ENCODE peak calls at places on chromosomes 5 and 9, in nine cellular contexts. One of them, this sample, is unnamed.

GRCh38 chr5:162096448-162096847 is 28.9 kb downstream of the GABRG2 start:
- DNase-seq in choroid plexus epithelial cell: no peak
- DNase-seq in thyroid gland: no peak
- DNase-seq in activated CD8-positive, alpha-beta T cell treated with anti-CD3 and anti-CD28 coated beads for 36 hours: no peak
- DNase-seq in lower leg skin: no peak
- DNase-seq in A673: no peak
- DNase-seq in cardiac fibroblast: no peak
- DNase-seq in coronary artery: no peak
- DNase-seq in fibroblast of mammary gland: no peak
- DNase-seq in this sample: no peak

GRCh38 chr5:146151970-146152369 is 30.5 kb downstream of the LARS1 start:
- DNase-seq in choroid plexus epithelial cell: no peak
- DNase-seq in thyroid gland: no peak
- DNase-seq in activated CD8-positive, alpha-beta T cell treated with anti-CD3 and anti-CD28 coated beads for 36 hours: no peak
- DNase-seq in lower leg skin: no peak
- DNase-seq in A673: no peak
- DNase-seq in cardiac fibroblast: peak
- DNase-seq in coronary artery: no peak
- DNase-seq in fibroblast of mammary gland: peak
- DNase-seq in this sample: no peak

GRCh38 chr5:108379722-108380530 is 2.0 kb downstream of the FBXL17 start:
- DNase-seq in choroid plexus epithelial cell: peak
- DNase-seq in thyroid gland: no peak
- DNase-seq in activated CD8-positive, alpha-beta T cell treated with anti-CD3 and anti-CD28 coated beads for 36 hours: peak
- DNase-seq in lower leg skin: no peak
- DNase-seq in A673: no peak
- DNase-seq in cardiac fibroblast: peak
- DNase-seq in coronary artery: no peak
- DNase-seq in fibroblast of mammary gland: peak
- DNase-seq in this sample: no peak

GRCh38 chr5:168086104-168086610 is 205.3 kb upstream of the WWC1 start:
- DNase-seq in choroid plexus epithelial cell: no peak
- DNase-seq in thyroid gland: no peak
- DNase-seq in activated CD8-positive, alpha-beta T cell treated with anti-CD3 and anti-CD28 coated beads for 36 hours: no peak
- DNase-seq in lower leg skin: no peak
- DNase-seq in A673: peak
- DNase-seq in cardiac fibroblast: no peak
- DNase-seq in coronary artery: no peak
- DNase-seq in fibroblast of mammary gland: no peak
- DNase-seq in this sample: no peak

GRCh38 chr9:123069010-123069481 is 35.6 kb downstream of the GPR21 start:
- DNase-seq in choroid plexus epithelial cell: peak
- DNase-seq in thyroid gland: no peak
- DNase-seq in activated CD8-positive, alpha-beta T cell treated with anti-CD3 and anti-CD28 coated beads for 36 hours: no peak
- DNase-seq in lower leg skin: no peak
- DNase-seq in A673: no peak
- DNase-seq in cardiac fibroblast: peak
- DNase-seq in coronary artery: no peak
- DNase-seq in fibroblast of mammary gland: peak
- DNase-seq in this sample: no peak

GRCh38 chr5:84383816-84384603 is 670 bp downstream of the EDIL3 start:
- DNase-seq in choroid plexus epithelial cell: peak
- DNase-seq in thyroid gland: no peak
- DNase-seq in activated CD8-positive, alpha-beta T cell treated with anti-CD3 and anti-CD28 coated beads for 36 hours: no peak
- DNase-seq in lower leg skin: no peak
- DNase-seq in A673: peak
- DNase-seq in cardiac fibroblast: peak
- DNase-seq in coronary artery: peak
- DNase-seq in fibroblast of mammary gland: peak
- DNase-seq in this sample: no peak

GRCh38 chr5:170565077-170565476 is 61.3 kb downstream of the KCNIP1 start:
- DNase-seq in choroid plexus epithelial cell: no peak
- DNase-seq in thyroid gland: no peak
- DNase-seq in activated CD8-positive, alpha-beta T cell treated with anti-CD3 and anti-CD28 coated beads for 36 hours: no peak
- DNase-seq in lower leg skin: no peak
- DNase-seq in A673: no peak
- DNase-seq in cardiac fibroblast: no peak
- DNase-seq in coronary artery: peak
- DNase-seq in fibroblast of mammary gland: no peak
- DNase-seq in this sample: no peak

GRCh38 chr9:83649080-83649479 is 26.1 kb downstream of the IDNK start:
- DNase-seq in choroid plexus epithelial cell: peak
- DNase-seq in thyroid gland: peak
- DNase-seq in activated CD8-positive, alpha-beta T cell treated with anti-CD3 and anti-CD28 coated beads for 36 hours: peak
- DNase-seq in lower leg skin: peak
- DNase-seq in A673: peak
- DNase-seq in cardiac fibroblast: peak
- DNase-seq in coronary artery: no peak
- DNase-seq in fibroblast of mammary gland: peak
- DNase-seq in this sample: peak

GRCh38 chr9:136133191-136133958 is 14.7 kb upstream of the TMEM250 start:
- DNase-seq in choroid plexus epithelial cell: peak
- DNase-seq in thyroid gland: peak
- DNase-seq in activated CD8-positive, alpha-beta T cell treated with anti-CD3 and anti-CD28 coated beads for 36 hours: peak
- DNase-seq in lower leg skin: no peak
- DNase-seq in A673: peak
- DNase-seq in cardiac fibroblast: no peak
- DNase-seq in coronary artery: no peak
- DNase-seq in fibroblast of mammary gland: no peak
- DNase-seq in this sample: no peak

GRCh38 chr9:22124263-22125011 is 115.3 kb upstream of the CDKN2B start:
- DNase-seq in choroid plexus epithelial cell: peak
- DNase-seq in thyroid gland: no peak
- DNase-seq in activated CD8-positive, alpha-beta T cell treated with anti-CD3 and anti-CD28 coated beads for 36 hours: no peak
- DNase-seq in lower leg skin: no peak
- DNase-seq in A673: no peak
- DNase-seq in cardiac fibroblast: no peak
- DNase-seq in coronary artery: no peak
- DNase-seq in fibroblast of mammary gland: no peak
- DNase-seq in this sample: no peak

GRCh38 chr5:140785905-140786686 is at the start of gene PCDHA1:
- DNase-seq in choroid plexus epithelial cell: no peak
- DNase-seq in thyroid gland: no peak
- DNase-seq in activated CD8-positive, alpha-beta T cell treated with anti-CD3 and anti-CD28 coated beads for 36 hours: no peak
- DNase-seq in lower leg skin: no peak
- DNase-seq in A673: peak
- DNase-seq in cardiac fibroblast: no peak
- DNase-seq in coronary artery: no peak
- DNase-seq in fibroblast of mammary gland: peak
- DNase-seq in this sample: no peak
- TF ChIP-seq CTCF in choroid plexus epithelial cell: no peak
- TF ChIP-seq CTCF in thyroid gland: no peak
- TF ChIP-seq CTCF in activated CD8-positive, alpha-beta T cell treated with anti-CD3 and anti-CD28 coated beads for 36 hours: no peak
- TF ChIP-seq CTCF in lower leg skin: no peak
- TF ChIP-seq CTCF in A673: peak
- TF ChIP-seq CTCF in cardiac fibroblast: no peak
- TF ChIP-seq CTCF in coronary artery: no peak
- TF ChIP-seq CTCF in fibroblast of mammary gland: no peak
- TF ChIP-seq CTCF in this sample: no peak

GRCh38 chr5:86500947-86501346 is 116.8 kb upstream of the COX7C start:
- DNase-seq in choroid plexus epithelial cell: no peak
- DNase-seq in thyroid gland: no peak
- DNase-seq in activated CD8-positive, alpha-beta T cell treated with anti-CD3 and anti-CD28 coated beads for 36 hours: no peak
- DNase-seq in lower leg skin: no peak
- DNase-seq in A673: peak
- DNase-seq in cardiac fibroblast: no peak
- DNase-seq in coronary artery: no peak
- DNase-seq in fibroblast of mammary gland: no peak
- DNase-seq in this sample: no peak
- TF ChIP-seq CTCF in choroid plexus epithelial cell: no peak
- TF ChIP-seq CTCF in thyroid gland: no peak
- TF ChIP-seq CTCF in activated CD8-positive, alpha-beta T cell treated with anti-CD3 and anti-CD28 coated beads for 36 hours: no peak
- TF ChIP-seq CTCF in lower leg skin: no peak
- TF ChIP-seq CTCF in A673: peak
- TF ChIP-seq CTCF in cardiac fibroblast: no peak
- TF ChIP-seq CTCF in coronary artery: no peak
- TF ChIP-seq CTCF in fibroblast of mammary gland: no peak
- TF ChIP-seq CTCF in this sample: no peak

GRCh38 chr5:140043508-140043872 is 391 bp upstream of the NRG2 start:
- DNase-seq in choroid plexus epithelial cell: no peak
- DNase-seq in thyroid gland: no peak
- DNase-seq in activated CD8-positive, alpha-beta T cell treated with anti-CD3 and anti-CD28 coated beads for 36 hours: peak
- DNase-seq in lower leg skin: no peak
- DNase-seq in A673: peak
- DNase-seq in cardiac fibroblast: no peak
- DNase-seq in coronary artery: no peak
- DNase-seq in fibroblast of mammary gland: peak
- DNase-seq in this sample: no peak
- TF ChIP-seq CTCF in choroid plexus epithelial cell: peak
- TF ChIP-seq CTCF in thyroid gland: no peak
- TF ChIP-seq CTCF in activated CD8-positive, alpha-beta T cell treated with anti-CD3 and anti-CD28 coated beads for 36 hours: peak
- TF ChIP-seq CTCF in lower leg skin: no peak
- TF ChIP-seq CTCF in A673: peak
- TF ChIP-seq CTCF in cardiac fibroblast: no peak
- TF ChIP-seq CTCF in coronary artery: peak
- TF ChIP-seq CTCF in fibroblast of mammary gland: no peak
- TF ChIP-seq CTCF in this sample: no peak

GRCh38 chr5:37926732-37927131 is 86.9 kb upstream of the GDNF start:
- DNase-seq in choroid plexus epithelial cell: peak
- DNase-seq in thyroid gland: no peak
- DNase-seq in activated CD8-positive, alpha-beta T cell treated with anti-CD3 and anti-CD28 coated beads for 36 hours: no peak
- DNase-seq in lower leg skin: no peak
- DNase-seq in A673: peak
- DNase-seq in cardiac fibroblast: peak
- DNase-seq in coronary artery: no peak
- DNase-seq in fibroblast of mammary gland: peak
- DNase-seq in this sample: no peak
- TF ChIP-seq CTCF in choroid plexus epithelial cell: peak
- TF ChIP-seq CTCF in thyroid gland: no peak
- TF ChIP-seq CTCF in activated CD8-positive, alpha-beta T cell treated with anti-CD3 and anti-CD28 coated beads for 36 hours: no peak
- TF ChIP-seq CTCF in lower leg skin: no peak
- TF ChIP-seq CTCF in A673: peak
- TF ChIP-seq CTCF in cardiac fibroblast: no peak
- TF ChIP-seq CTCF in coronary artery: no peak
- TF ChIP-seq CTCF in fibroblast of mammary gland: no peak
- TF ChIP-seq CTCF in this sample: no peak

GRCh38 chr9:73347123-73347522 is 195.5 kb downstream of the ANXA1 start:
- DNase-seq in choroid plexus epithelial cell: no peak
- DNase-seq in thyroid gland: no peak
- DNase-seq in activated CD8-positive, alpha-beta T cell treated with anti-CD3 and anti-CD28 coated beads for 36 hours: no peak
- DNase-seq in lower leg skin: no peak
- DNase-seq in A673: no peak
- DNase-seq in cardiac fibroblast: no peak
- DNase-seq in coronary artery: no peak
- DNase-seq in fibroblast of mammary gland: no peak
- DNase-seq in this sample: no peak

GRCh38 chr9:73348485-73348884 is 196.8 kb downstream of the ANXA1 start:
- DNase-seq in choroid plexus epithelial cell: peak
- DNase-seq in thyroid gland: no peak
- DNase-seq in activated CD8-positive, alpha-beta T cell treated with anti-CD3 and anti-CD28 coated beads for 36 hours: no peak
- DNase-seq in lower leg skin: no peak
- DNase-seq in A673: peak
- DNase-seq in cardiac fibroblast: peak
- DNase-seq in coronary artery: no peak
- DNase-seq in fibroblast of mammary gland: peak
- DNase-seq in this sample: no peak

GRCh38 chr9:73347720-73348119 is 196.1 kb downstream of the ANXA1 start:
- DNase-seq in choroid plexus epithelial cell: no peak
- DNase-seq in thyroid gland: no peak
- DNase-seq in activated CD8-positive, alpha-beta T cell treated with anti-CD3 and anti-CD28 coated beads for 36 hours: no peak
- DNase-seq in lower leg skin: no peak
- DNase-seq in A673: no peak
- DNase-seq in cardiac fibroblast: no peak
- DNase-seq in coronary artery: no peak
- DNase-seq in fibroblast of mammary gland: no peak
- DNase-seq in this sample: no peak

GRCh38 chr9:73349476-73349875 is 197.8 kb downstream of the ANXA1 start:
- DNase-seq in choroid plexus epithelial cell: no peak
- DNase-seq in thyroid gland: no peak
- DNase-seq in activated CD8-positive, alpha-beta T cell treated with anti-CD3 and anti-CD28 coated beads for 36 hours: no peak
- DNase-seq in lower leg skin: no peak
- DNase-seq in A673: no peak
- DNase-seq in cardiac fibroblast: no peak
- DNase-seq in coronary artery: no peak
- DNase-seq in fibroblast of mammary gland: no peak
- DNase-seq in this sample: no peak

DNA sequence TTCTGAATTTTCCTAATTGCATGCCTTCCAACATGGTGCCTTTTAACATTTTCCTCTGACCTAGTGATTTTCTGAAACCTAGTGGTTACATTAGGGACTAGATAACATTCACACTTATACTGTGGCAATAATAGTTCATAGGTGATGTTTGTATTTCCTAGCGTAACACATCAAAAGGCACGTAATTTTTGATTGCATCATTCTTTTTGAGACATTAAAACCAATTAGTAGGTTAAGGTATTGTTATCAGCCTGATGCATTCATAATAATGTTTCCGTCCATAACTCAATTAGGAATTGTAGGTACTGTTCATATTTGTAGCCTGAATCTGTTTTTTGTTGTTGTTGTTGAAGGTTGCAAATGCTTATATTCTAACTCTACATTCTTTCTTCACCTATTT is 192.4 kb downstream of the ANXA1 start:
- DNase-seq in choroid plexus epithelial cell: no peak
- DNase-seq in thyroid gland: no peak
- DNase-seq in activated CD8-positive, alpha-beta T cell treated with anti-CD3 and anti-CD28 coated beads for 36 hours: no peak
- DNase-seq in lower leg skin: no peak
- DNase-seq in A673: no peak
- DNase-seq in cardiac fibroblast: no peak
- DNase-seq in coronary artery: no peak
- DNase-seq in fibroblast of mammary gland: no peak
- DNase-seq in this sample: no peak
- TF ChIP-seq CTCF in choroid plexus epithelial cell: no peak
- TF ChIP-seq CTCF in thyroid gland: no peak
- TF ChIP-seq CTCF in activated CD8-positive, alpha-beta T cell treated with anti-CD3 and anti-CD28 coated beads for 36 hours: no peak
- TF ChIP-seq CTCF in lower leg skin: no peak
- TF ChIP-seq CTCF in A673: no peak
- TF ChIP-seq CTCF in cardiac fibroblast: no peak
- TF ChIP-seq CTCF in coronary artery: no peak
- TF ChIP-seq CTCF in fibroblast of mammary gland: no peak
- TF ChIP-seq CTCF in this sample: no peak

DNA sequence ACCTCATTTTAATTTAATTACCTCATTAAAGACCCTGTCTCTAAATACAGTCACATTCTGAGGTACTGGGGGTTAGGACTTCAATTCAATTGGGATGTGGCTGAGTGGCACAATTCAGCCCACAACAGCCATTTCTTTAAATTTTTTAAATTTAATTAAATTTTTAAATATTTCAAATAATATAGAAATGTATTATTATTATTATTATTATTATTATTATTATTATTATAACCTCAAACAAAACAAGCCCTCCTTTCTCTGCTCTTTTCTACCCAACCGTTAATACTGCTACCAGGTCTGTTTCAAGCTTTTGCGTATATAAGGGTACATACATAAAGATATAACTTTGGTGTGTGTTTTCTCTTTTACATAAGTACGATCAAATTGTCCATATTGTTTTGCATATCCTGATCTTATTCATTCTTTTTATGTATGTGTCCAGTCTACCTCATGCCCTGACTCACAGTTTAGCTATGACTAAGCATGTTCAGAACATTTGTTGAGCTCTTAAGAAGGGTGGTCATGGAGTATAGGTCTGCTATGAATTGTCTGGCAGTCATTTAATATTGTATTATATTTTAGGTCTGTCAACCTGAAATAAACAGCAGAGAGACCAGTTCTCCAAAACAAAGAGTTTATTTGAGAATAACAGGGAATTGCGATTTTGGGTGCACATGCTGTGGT is 16.1 kb upstream of the RAB14 start:
- DNase-seq in choroid plexus epithelial cell: peak
- DNase-seq in thyroid gland: no peak
- DNase-seq in activated CD8-positive, alpha-beta T cell treated with anti-CD3 and anti-CD28 coated beads for 36 hours: no peak
- DNase-seq in lower leg skin: no peak
- DNase-seq in A673: no peak
- DNase-seq in cardiac fibroblast: peak
- DNase-seq in coronary artery: no peak
- DNase-seq in fibroblast of mammary gland: peak
- DNase-seq in this sample: no peak
- TF ChIP-seq CTCF in choroid plexus epithelial cell: no peak
- TF ChIP-seq CTCF in thyroid gland: no peak
- TF ChIP-seq CTCF in activated CD8-positive, alpha-beta T cell treated with anti-CD3 and anti-CD28 coated beads for 36 hours: no peak
- TF ChIP-seq CTCF in lower leg skin: no peak
- TF ChIP-seq CTCF in A673: no peak
- TF ChIP-seq CTCF in cardiac fibroblast: no peak
- TF ChIP-seq CTCF in coronary artery: no peak
- TF ChIP-seq CTCF in fibroblast of mammary gland: no peak
- TF ChIP-seq CTCF in this sample: no peak